ENCODE peak calls at places on chromosome 19, in four cellular contexts. K, E, S and F are unnamed samples.

GRCh38 chr19:54248016-54248601 is 5.5 kb upstream of the LILRA6 start:
- DNase-seq in K (no peak), S (no peak), E (no peak), F (no peak)

GRCh38 chr19:27821418-27822018 is 1391.4 kb downstream of the UQCRFS1 start:
- DNase-seq in E (no peak), K (no peak), S (no peak), F (no peak)

GRCh38 chr19:40378509-40378908 is 11.5 kb downstream of the HIPK4 start:
- DNase-seq in E (no peak), S (no peak), K (no peak), F (no peak)

GRCh38 chr19:54188224-54188871 is 1.0 kb downstream of the MBOAT7 start:
- DNase-seq in K (peak; percentile 75), S (no peak), E (peak; percentile 25), F (no peak)

GRCh38 chr19:29886535-29886934 is 55.5 kb upstream of the URI1 start:
- DNase-seq in K (no peak), E (no peak), S (no peak), F (no peak)

GRCh38 chr19:31676271-31677004 is 327.2 kb upstream of the TSHZ3 start:
- DNase-seq in S (no peak), K (no peak), E (no peak), F (no peak)

GRCh38 chr19:1312732-1313694 is 27.3 kb downstream of the EFNA2 start:
- DNase-seq in S (peak; percentile 1), K (peak; percentile 30), E (no peak), F (no peak)

GRCh38 chr19:19558055-19558454 is 20.0 kb downstream of the CILP2 start:
- DNase-seq in E (no peak), S (no peak), K (no peak), F (no peak)

GRCh38 chr19:3441089-3441985 is 39.0 kb downstream of the SMIM24 start:
- DNase-seq in K (no peak), E (no peak), S (no peak), F (no peak)

GRCh38 chr19:6065685-6066365 is 44.5 kb downstream of the RFX2 start:
- DNase-seq in E (peak; percentile 25), S (no peak), K (no peak), F (no peak)

GRCh38 chr19:3207466-3208242 is 16.8 kb upstream of the CELF5 start:
- DNase-seq in S (no peak), K (no peak), E (no peak), F (no peak)

GRCh38 chr19:6100284-6100915 is 9.9 kb downstream of the RFX2 start:
- DNase-seq in S (peak; percentile 59), E (peak; percentile 24), K (no peak), F (peak; percentile 60)

GRCh38 chr19:53374288-53374687 is 8.8 kb downstream of the ZNF525 start:
- DNase-seq in E (no peak), K (no peak), S (no peak), F (no peak)

GRCh38 chr19:6531956-6532243 is 1.1 kb downstream of the TNFSF9 start:
- DNase-seq in E (no peak), S (no peak), K (no peak), F (no peak)

GRCh38 chr19:991174-991931 is 7.2 kb downstream of the WDR18 start:
- DNase-seq in S (no peak), E (peak; percentile 19), K (peak; percentile 65), F (peak; percentile 78)

GRCh38 chr19:48239582-48240141 is 16.1 kb downstream of the CARD8 start:
- DNase-seq in K (peak; percentile 17), E (no peak), S (no peak), F (no peak)

GRCh38 chr19:35846038-35846668 is 6.2 kb downstream of the NPHS1 start:
- DNase-seq in K (no peak), E (no peak), S (no peak), F (no peak)

GRCh38 chr19:48171584-48172170 is 1.2 kb downstream of the ZSWIM9 start:
- DNase-seq in S (no peak), K (no peak), E (no peak), F (no peak)

GRCh38 chr19:33054623-33055022 is 10.1 kb downstream of the RHPN2 start:
- DNase-seq in S (no peak), E (no peak), K (no peak), F (no peak)

GRCh38 chr19:19538077-19538764 is at the start of gene CILP2:
- DNase-seq in K (no peak), E (peak; percentile 36), S (no peak), F (peak; percentile 84)

DNA sequence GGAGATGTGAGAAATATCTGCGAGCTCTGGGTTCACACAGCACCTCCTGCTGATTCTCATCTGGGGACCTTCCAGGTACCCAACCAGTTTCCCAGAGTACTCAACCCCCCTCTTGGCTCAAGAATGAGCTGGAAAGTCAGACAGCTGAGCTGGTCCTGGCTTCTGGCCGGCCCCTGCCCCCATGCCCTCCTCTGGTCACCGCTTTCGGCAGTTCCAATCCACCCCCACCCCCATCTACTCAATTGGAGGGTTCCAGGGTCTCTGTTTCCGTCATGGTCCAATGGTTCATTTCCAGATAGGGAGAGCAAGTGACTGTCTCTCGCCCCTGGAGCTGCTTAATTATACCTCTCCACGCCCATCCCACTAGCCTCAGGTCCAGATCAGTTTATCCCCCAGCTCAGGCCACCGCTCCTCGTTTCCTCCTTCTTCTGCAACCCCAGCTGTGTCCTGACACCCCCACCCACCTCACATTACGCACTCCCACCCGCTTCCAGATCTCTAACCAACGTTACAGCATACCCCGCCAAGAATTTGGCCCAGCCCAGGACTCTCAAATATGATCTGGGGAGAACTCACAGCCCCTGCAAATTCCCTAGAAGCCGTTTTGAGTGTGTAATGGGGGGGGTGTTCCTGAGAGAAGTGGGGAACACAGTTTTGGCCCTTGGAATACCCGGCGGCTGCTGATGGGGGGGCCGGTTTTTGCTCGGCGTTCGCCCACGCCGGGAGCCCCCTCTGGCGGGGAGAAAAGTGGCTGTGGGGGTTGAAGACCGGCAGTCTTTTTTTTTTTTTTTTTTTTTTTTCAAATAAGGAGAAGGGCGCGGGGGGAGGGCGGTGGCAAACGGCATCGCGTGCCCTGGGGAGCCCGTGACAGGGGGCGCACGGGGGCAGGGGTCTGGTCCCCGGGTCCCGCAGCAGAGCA is 1.8 kb upstream of the PDE4A start:
- DNase-seq in E (no peak), K (no peak), S (no peak), F (no peak)
- TF ChIP-seq CTCF in E (no peak), K (no peak), S (peak; percentile 29), F (no peak)

GRCh38 chr19:41748012-41748411 is 7.3 kb upstream of the CEACAM6 start:
- DNase-seq in E (no peak), K (no peak), S (no peak), F (no peak)

GRCh38 chr19:41744850-41745249 is 10.5 kb upstream of the CEACAM6 start:
- DNase-seq in S (no peak), E (no peak), K (no peak), F (no peak)

GRCh38 chr19:41745761-41746160 is 9.6 kb upstream of the CEACAM6 start:
- DNase-seq in S (no peak), K (no peak), E (no peak), F (no peak)

GRCh38 chr19:41741244-41741554 is 14.1 kb upstream of the CEACAM6 start:
- DNase-seq in E (no peak), S (no peak), K (no peak), F (no peak)

DNA sequence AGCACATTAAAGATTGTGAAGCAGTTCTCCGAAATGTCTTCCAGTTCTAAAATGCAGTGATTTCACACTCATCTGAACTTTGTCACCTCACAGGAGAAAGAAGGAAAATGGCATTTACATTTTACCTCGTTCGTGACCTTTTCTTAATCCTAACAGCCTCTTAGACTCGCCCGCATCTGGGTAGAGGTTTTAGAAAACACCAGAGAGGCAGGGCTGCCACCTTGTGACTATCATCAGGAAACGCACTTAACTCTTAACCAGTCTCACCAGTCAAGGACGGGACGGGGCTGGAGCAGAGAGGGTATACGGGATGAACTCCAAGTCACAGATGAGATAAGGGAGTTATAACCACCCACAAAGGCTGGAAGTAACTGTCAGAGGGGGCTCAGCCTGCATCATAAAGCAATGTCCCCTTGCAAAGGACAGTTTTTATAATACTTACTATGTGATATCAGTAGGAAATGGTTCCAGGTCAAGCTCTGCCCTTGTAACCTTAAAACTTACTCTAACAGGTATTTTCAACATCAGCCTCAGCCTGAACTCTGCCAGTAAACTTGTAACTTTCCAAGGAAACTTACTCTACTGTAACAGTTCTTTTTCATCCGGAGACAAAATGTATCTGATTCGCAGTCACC is 8.6 kb upstream of the CEACAM6 start:
- DNase-seq in K (peak; percentile 49), E (peak; percentile 12), S (no peak), F (peak; percentile 47)
- TF ChIP-seq CTCF in K (peak; percentile 72), E (peak; percentile 60), S (peak; percentile 61), F (peak; percentile 65)

GRCh38 chr19:58229255-58229639 is 533 bp downstream of the ZNF544 start:
- DNase-seq in S (no peak), K (peak; percentile 16), E (no peak), F (no peak)
- TF ChIP-seq CTCF in S (peak; percentile 55), K (peak; percentile 54), E (no peak), F (peak; percentile 3)

GRCh38 chr19:49665301-49666119 is at the start of the genes BCL2L12 and IRF3:
- DNase-seq in E (peak; percentile 99), S (peak; percentile 95), K (peak; percentile 96), F (peak; percentile 99)
- TF ChIP-seq CTCF in E (no peak), S (no peak), K (no peak), F (no peak)

GRCh38 chr19:15074371-15074770 is 7.6 kb upstream of the OR1I1 start:
- DNase-seq in S (no peak), K (no peak), E (no peak), F (no peak)

GRCh38 chr19:15075801-15076200 is 6.2 kb upstream of the OR1I1 start:
- DNase-seq in K (no peak), E (no peak), S (no peak), F (no peak)

GRCh38 chr19:15072930-15073647 is 8.9 kb upstream of the OR1I1 start:
- DNase-seq in S (no peak), E (no peak), K (no peak), F (no peak)
- TF ChIP-seq CTCF in S (no peak), E (no peak), K (no peak), F (no peak)